ENCODE peak calls at places on chromosomes 11 and 22, in nine cellular contexts. U is HL-60; D is tibial artery; H is fibroblast of lung; P is esophagus muscularis mucosa; K is PC-9; Q is effector memory CD4-positive, alpha-beta T cell; T is NB4; V is A549. O is an unnamed sample.

GRCh38 chr11:100619484-100619883 is 67.6 kb upstream of the ARHGAP42 start:
- DNase-seq in U (no peak), K (no peak), P (no peak), H (peak), D (no peak), V (no peak), T (no peak), Q (no peak), O (no peak)

GRCh38 chr22:22838148-22838786 is 49.3 kb upstream of the IGLL5 start:
- DNase-seq in Q (no peak), V (no peak), H (no peak), K (no peak), T (peak), U (no peak), P (peak), D (no peak), O (no peak)

GRCh38 chr11:79076526-79077115 is 364.2 kb downstream of the TENM4 start:
- DNase-seq in V (peak), K (no peak), Q (no peak), U (peak), T (peak), P (no peak), D (peak), H (no peak), O (peak)

GRCh38 chr22:20440637-20441591 is 3.3 kb upstream of the SCARF2 start:
- DNase-seq in D (no peak), U (no peak), H (no peak), T (no peak), V (no peak), P (no peak), Q (no peak), K (no peak), O (peak)

GRCh38 chr11:11813288-11813962 is 28.3 kb upstream of the USP47 start:
- DNase-seq in P (no peak), Q (no peak), U (no peak), D (peak), V (peak), T (peak), H (peak), K (peak), O (no peak)

GRCh38 chr11:67283490-67283963 is 5.6 kb upstream of the ANKRD13D start:
- DNase-seq in H (no peak), T (peak), V (no peak), Q (no peak), U (peak), P (no peak), K (no peak), D (no peak), O (peak)

GRCh38 chr11:17812286-17813187 is 78.0 kb downstream of the KCNC1 start:
- DNase-seq in Q (no peak), D (no peak), U (no peak), H (no peak), V (no peak), P (no peak), T (no peak), K (peak), O (no peak)

GRCh38 chr11:72842126-72842525 is 27.9 kb downstream of the ATG16L2 start:
- DNase-seq in D (no peak), H (peak), U (no peak), T (no peak), P (no peak), K (no peak), V (no peak), Q (no peak), O (no peak)

GRCh38 chr22:27857441-27857840 is 55.9 kb upstream of the MN1 start:
- DNase-seq in V (no peak), D (no peak), U (no peak), Q (no peak), P (no peak), H (peak), T (no peak), K (no peak), O (no peak)

GRCh38 chr22:36329217-36330078 is 58.3 kb downstream of the MYH9 start:
- DNase-seq in P (no peak), U (peak), V (peak), Q (peak), T (peak), D (peak), K (peak), H (peak), O (peak)

GRCh38 chr11:17171916-17172315 is 35.9 kb downstream of the PIK3C2A start:
- DNase-seq in P (no peak), V (no peak), D (no peak), H (peak), U (no peak), T (no peak), K (no peak), Q (no peak), O (no peak)

GRCh38 chr11:93935826-93936225 is 85.3 kb upstream of the HEPHL1 start:
- DNase-seq in U (no peak), V (no peak), D (no peak), K (peak), H (no peak), T (no peak), Q (no peak), P (no peak), O (no peak)

GRCh38 chr11:96052921-96053631 is 129.2 kb upstream of the MTMR2 start:
- DNase-seq in K (peak), Q (no peak), P (no peak), V (no peak), U (peak), D (no peak), T (peak), H (peak), O (no peak)

GRCh38 chr22:46948411-46949144 is 186.1 kb downstream of the TBC1D22A start:
- DNase-seq in P (no peak), U (no peak), H (no peak), V (no peak), D (no peak), K (no peak), T (no peak), Q (no peak), O (no peak)

GRCh38 chr11:101867951-101868350 is 46.9 kb upstream of the CEP126 start:
- DNase-seq in U (no peak), D (no peak), K (no peak), V (peak), T (no peak), H (peak), P (no peak), Q (no peak), O (no peak)

DNA sequence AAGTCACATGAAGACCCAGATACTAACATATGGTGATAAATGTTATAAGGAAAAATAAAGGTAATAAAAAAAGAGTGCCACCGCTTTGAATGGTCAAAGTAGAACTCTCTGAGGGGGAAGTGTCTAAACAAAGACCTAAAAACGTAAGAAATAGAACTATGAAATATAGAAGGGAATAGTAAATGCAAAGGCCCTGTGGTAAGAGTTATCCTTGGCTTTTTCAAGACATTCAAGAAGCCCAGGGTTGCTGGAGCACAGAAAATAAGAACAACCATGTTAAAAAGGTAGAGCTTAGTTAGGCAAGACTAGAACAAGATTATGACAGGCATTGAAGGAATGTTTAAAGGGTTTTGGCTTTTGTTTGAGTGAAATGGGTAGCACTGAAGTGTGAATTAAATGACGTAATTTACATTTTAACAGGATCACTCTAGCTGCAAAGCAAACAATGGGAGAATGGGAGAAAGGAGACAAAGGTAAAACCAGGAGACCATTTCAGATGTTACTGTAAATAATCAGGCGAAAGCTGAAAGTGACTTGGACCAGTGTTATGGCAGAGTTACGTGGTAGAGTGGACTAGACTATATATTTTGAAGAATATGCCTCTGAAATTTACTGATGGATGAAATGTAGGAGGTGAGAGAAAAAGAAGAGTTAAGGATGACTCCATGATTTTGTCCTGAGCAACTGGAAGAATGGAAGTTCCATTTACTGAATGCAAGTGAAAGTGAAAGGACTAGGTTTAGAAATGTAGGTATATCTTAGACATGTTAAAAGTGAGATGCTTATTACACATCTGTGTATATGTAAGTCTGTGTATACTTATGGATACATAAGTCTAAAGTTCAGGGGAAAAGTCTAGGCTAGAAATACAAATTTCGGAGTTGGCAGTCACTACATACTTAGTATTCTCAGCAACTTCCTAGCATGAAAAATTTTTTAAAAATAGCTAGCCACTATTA is 28.5 kb downstream of the BTBD10 start:
- DNase-seq in D (no peak), Q (no peak), U (no peak), P (no peak), T (no peak), H (peak), V (no peak), K (peak), O (no peak)
- H3K4me3 ChIP-seq in D (no peak), Q (no peak), U (no peak), P (no peak), T (no peak), H (no peak), V (no peak), K (no peak), O (no peak)

GRCh38 chr11:8962827-8963226 is 1.4 kb downstream of the TMEM9B start:
- DNase-seq in H (no peak), P (no peak), U (no peak), K (no peak), D (no peak), T (peak), V (no peak), Q (no peak), O (no peak)
- H3K4me3 ChIP-seq in H (peak), P (peak), U (no peak), K (peak), D (peak), T (peak), V (peak), Q (peak), O (no peak)

DNA sequence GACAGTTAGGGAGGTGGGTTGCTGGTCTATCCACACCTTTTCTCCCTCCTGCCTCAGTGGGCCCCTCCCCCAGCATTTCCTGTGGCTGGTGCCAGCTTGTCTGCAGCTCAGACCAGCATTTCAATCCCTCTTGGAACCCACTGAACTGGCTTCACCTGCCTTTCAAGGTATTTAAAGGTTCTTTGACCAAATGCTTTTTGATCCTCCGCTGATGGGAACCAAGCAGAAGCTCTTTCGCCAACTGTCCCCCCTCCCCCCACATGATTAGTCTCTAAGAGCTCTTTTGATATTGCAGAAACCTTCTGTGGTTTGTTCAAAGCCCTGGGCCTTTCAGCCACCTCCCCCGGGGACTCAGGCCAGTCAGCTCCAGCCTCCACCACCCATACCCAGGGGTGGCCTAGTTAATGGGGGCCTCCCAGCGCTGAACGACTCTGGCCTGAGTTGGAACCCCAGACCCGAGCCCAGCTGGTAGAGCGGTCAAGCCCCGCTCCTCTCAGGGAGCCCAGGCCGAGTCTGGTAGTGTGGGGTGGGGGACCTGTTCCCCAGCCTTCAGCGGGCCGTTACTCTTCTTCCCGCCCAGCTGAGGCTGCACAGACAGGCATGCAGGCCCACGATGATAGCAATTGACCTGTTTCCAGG is 6.0 kb upstream of the SYT7 start:
- DNase-seq in U (no peak), T (peak), Q (no peak), K (peak), P (no peak), D (no peak), V (no peak), H (no peak), O (no peak)
- H3K4me3 ChIP-seq in U (no peak), T (no peak), Q (no peak), K (peak), P (peak), D (peak), V (no peak), H (no peak), O (no peak)

GRCh38 chr22:17176715-17177114 is 17.6 kb upstream of the HDHD5 start:
- DNase-seq in U (no peak), V (no peak), P (no peak), D (no peak), Q (no peak), K (no peak), H (no peak), T (no peak), O (no peak)

GRCh38 chr22:17171313-17172171 is 12.5 kb upstream of the HDHD5 start:
- DNase-seq in V (peak), P (peak), Q (peak), T (peak), K (peak), H (peak), D (peak), U (peak), O (peak)

GRCh38 chr22:17167486-17167885 is 8.4 kb upstream of the HDHD5 start:
- DNase-seq in Q (no peak), U (no peak), P (no peak), D (no peak), V (no peak), K (no peak), H (no peak), T (no peak), O (peak)

GRCh38 chr22:17172172-17172833 is 13.2 kb upstream of the HDHD5 start:
- DNase-seq in D (no peak), Q (no peak), V (no peak), T (no peak), U (no peak), P (no peak), K (no peak), H (no peak), O (peak)

DNA sequence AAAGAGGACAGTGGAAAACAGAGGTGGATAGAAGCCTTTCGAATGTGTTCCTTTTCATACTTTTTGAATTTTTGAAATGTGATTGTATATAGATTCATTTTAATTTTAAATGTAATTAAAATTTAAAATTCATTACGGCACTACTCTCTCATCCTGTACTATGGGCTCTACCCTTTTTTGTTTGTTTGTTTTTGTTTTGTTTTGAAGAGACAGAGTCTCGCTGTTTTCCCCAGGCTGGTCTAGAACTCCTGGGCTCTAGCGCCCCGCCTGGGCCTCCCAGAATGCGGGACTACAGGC is 11.9 kb upstream of the HDHD5 start:
- DNase-seq in K (no peak), T (no peak), P (no peak), U (no peak), D (no peak), V (no peak), H (no peak), Q (no peak), O (no peak)
- H3K4me3 ChIP-seq in K (peak), T (peak), P (peak), U (peak), D (peak), V (peak), H (peak), Q (peak), O (peak)

GRCh38 chr22:39470462-39471335 is 13.9 kb downstream of the MGAT3 start:
- DNase-seq in K (no peak), T (no peak), D (no peak), U (no peak), H (no peak), Q (no peak), V (no peak), P (no peak), O (peak)
- H3K4me3 ChIP-seq in K (no peak), T (no peak), D (no peak), U (no peak), H (no peak), Q (no peak), V (no peak), P (no peak), O (no peak)